ENCODE peak calls at places on chromosomes 5 and 9, in five cellular contexts. T, D, V, R and M are unnamed samples.

GRCh38 chr9:87194471-87194870 is 247.2 kb upstream of the GAS1 start:
- DNase-seq in T (no peak), D (peak; percentile 79), V (peak; percentile 42), R (no peak), M (no peak)

GRCh38 chr9:11141357-11141756 is 528.6 kb upstream of the PTPRD start:
- DNase-seq in T (no peak), D (no peak), V (no peak), R (no peak), M (no peak)

GRCh38 chr9:32395483-32396216 is 11.2 kb downstream of the ACO1 start:
- DNase-seq in T (no peak), D (peak; percentile 92), V (no peak), R (no peak), M (peak; percentile 47)

GRCh38 chr5:173880306-173880985 is 7.7 kb upstream of the CPEB4 start:
- DNase-seq in T (no peak), D (peak; percentile 77), V (no peak), R (no peak), M (no peak)

GRCh38 chr9:85430659-85431370 is 310.9 kb downstream of the AGTPBP1 start:
- DNase-seq in T (no peak), D (no peak), V (no peak), R (no peak), M (no peak)

GRCh38 chr5:9054322-9054721 is 491.6 kb downstream of the SEMA5A start:
- DNase-seq in T (no peak), D (no peak), V (no peak), R (no peak), M (no peak)

GRCh38 chr5:160506006-160507004 is 84.7 kb downstream of the PTTG1 start:
- DNase-seq in T (peak; percentile 53), D (peak; percentile 12), V (peak; percentile 23), R (no peak), M (peak; percentile 65)

GRCh38 chr5:142548739-142549275 is 137.1 kb downstream of the FGF1 start:
- DNase-seq in T (peak; percentile 94), D (peak; percentile 95), V (peak; percentile 91), R (peak; percentile 93), M (peak; percentile 76)

GRCh38 chr5:59506285-59506877 is 387.1 kb downstream of the PDE4D start:
- DNase-seq in T (no peak), D (peak; percentile 73), V (peak; percentile 38), R (no peak), M (peak; percentile 61)

GRCh38 chr9:70535546-70536323 is 121.3 kb upstream of the KLF9 start:
- DNase-seq in T (no peak), D (no peak), V (no peak), R (no peak), M (no peak)

GRCh38 chr5:150660108-150660831 is 781 bp upstream of the MYOZ3 start:
- DNase-seq in T (peak; percentile 70), D (no peak), V (no peak), R (no peak), M (no peak)

GRCh38 chr5:159458217-159458711 is 128.0 kb upstream of the IL12B start:
- DNase-seq in T (peak; percentile 10), D (no peak), V (no peak), R (no peak), M (no peak)

GRCh38 chr9:131289301-131290038 is at the start of gene PLPP7:
- DNase-seq in T (peak; percentile 90), D (peak; percentile 59), V (peak; percentile 69), R (no peak), M (no peak)

GRCh38 chr5:129460951-129461815 is 1.1 kb downstream of the ADAMTS19 start:
- DNase-seq in T (peak; percentile 88), D (peak; percentile 55), V (peak; percentile 80), R (no peak), M (peak; percentile 67)

GRCh38 chr9:98807070-98807810 is at the start of gene GALNT12:
- DNase-seq in T (peak; percentile 83), D (peak; percentile 45), V (peak; percentile 80), R (no peak), M (peak; percentile 85)

DNA sequence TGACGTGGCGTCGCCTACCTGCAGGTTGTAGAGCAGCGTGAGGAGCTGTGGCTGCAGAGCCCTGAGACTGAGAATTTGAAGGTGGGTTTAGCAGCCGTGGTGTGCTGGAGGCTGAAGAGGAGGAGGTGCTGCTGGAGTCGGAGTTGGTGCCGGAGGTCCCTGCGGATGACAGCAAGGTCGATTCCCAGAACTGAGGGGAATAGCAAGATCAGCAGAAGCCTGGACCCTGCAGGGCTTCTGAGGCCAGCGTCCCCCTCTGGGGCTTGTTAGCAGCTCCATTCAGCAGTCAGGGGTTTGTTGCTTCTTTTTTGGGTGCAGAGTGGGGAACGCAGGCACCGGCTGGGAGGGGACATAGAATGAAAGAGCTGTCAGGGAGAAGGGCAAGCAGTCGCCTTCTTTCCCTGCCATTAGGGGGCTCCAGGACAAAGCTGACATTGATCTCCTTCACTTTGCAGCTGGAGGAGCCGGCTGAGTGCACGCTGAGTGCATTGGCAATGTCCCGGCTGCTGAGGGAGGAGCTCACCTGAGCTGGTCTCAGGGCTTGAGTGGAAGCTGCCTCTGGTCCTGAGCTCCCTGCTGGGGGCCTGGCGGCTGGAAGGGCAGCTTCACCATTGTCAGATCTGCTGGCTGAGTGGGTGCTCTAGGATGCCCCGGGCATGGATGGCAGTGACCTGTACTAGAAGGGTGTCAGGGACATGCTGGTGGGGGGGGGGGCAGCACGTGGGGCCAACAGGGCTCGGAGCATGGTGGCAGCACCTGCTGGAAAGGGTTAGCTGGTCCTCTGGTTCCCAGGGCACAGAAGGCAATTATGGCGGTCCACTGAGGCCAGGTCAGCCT is 20.8 kb downstream of the OBP2B start:
- DNase-seq in T (peak; percentile 92), D (peak; percentile 11), V (peak; percentile 61), R (peak; percentile 39), M (peak; percentile 77)
- H3K4me1 ChIP-seq in T (no peaks in the 10 kb centered on the region), D (no peaks in the 10 kb centered on the region), V (no peaks in the 10 kb centered on the region), R (peaks cover 24% of the 10 kb centered on the region), M (peaks cover 7% of the 10 kb centered on the region)

GRCh38 chr9:136051568-136052432 is 43.3 kb downstream of the NACC2 start:
- DNase-seq in T (peak; percentile 87), D (peak; percentile 93), V (peak; percentile 76), R (peak; percentile 83), M (no peak)
- H3K9ac ChIP-seq in T (peak overlapping the region; percentile 6), D (peak overlapping the region; percentile 63), V (no peak overlapping the region), R (peak overlapping the region; percentile 49), M (no peak overlapping the region)

GRCh38 chr9:83987402-83987791 is 6.8 kb downstream of the RMI1 start:
- DNase-seq in T (no peak), D (no peak), V (no peak), R (no peak), M (no peak)
- H3K4me1 ChIP-seq in T (no peaks in the 10 kb centered on the region), D (peaks cover 7% of the 10 kb centered on the region), V (peaks cover 14% of the 10 kb centered on the region), R (peaks cover 43% of the 10 kb centered on the region), M (peaks cover 45% of the 10 kb centered on the region)

DNA sequence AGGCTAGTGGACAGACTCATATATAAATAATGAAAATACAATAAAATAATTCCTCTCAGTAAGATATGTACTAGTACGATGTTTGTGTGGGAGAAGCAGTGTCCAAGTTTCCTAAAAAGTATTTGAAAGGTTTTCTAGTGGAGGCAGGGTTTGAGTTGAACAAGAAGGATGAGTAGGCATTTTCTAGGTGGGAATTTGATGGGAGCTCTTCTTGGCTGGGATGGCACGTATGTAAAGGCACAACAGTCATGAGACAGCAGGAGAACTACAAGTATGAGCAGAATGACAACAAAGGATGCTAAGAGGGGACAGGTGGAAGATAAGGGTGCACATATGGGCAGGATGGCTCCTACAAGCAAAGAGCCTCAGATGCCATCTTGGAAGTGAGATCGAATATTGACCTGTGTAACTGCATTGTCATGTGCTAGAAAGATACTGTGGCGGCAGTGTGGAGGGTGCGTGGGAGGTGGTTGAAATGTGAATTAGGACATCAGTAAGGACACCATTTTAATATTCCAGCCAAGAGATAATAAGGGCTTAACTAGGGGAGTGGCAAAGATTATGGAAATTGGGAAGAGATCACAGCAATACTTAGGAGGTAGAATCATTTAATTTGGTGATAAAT is 135.8 kb downstream of the RPS23 start:
- DNase-seq in T (no peak), D (no peak), V (no peak), R (no peak), M (peak; percentile 12)
- H3K9ac ChIP-seq in T (no peak overlapping the region), D (no peak overlapping the region), V (no peak overlapping the region), R (no peak overlapping the region), M (no peak overlapping the region)

GRCh38 chr5:147482426-147483196 is 27.3 kb downstream of the DPYSL3 start:
- DNase-seq in T (no peak), D (peak; percentile 53), V (no peak), R (no peak), M (no peak)
- H3K4me1 ChIP-seq in T (peaks cover 5% of the 10 kb centered on the region), D (peaks cover 37% of the 10 kb centered on the region), V (peaks cover 45% of the 10 kb centered on the region), R (no peaks in the 10 kb centered on the region), M (peaks cover 20% of the 10 kb centered on the region)